ENCODE peak calls at places on chromosomes 12 and 14, in seven cellular contexts. A is neuronal stem cell, F is mesendoderm, G is IMR-90, Z is trophoblast cell, O is H1, L is mesenchymal stem cell. T is an unnamed sample.

GRCh38 chr14:79596531-79596930 is 614.8 kb downstream of the DIO2 start:
- DNase-seq in A (no peak), F (no peak), G (peak), Z (no peak), O (no peak), L (peak), T (no peak)

GRCh38 chr12:124392991-124393790 is 98.3 kb downstream of the RFLNA start:
- DNase-seq in A (no peak), F (peak), G (peak), Z (no peak), O (no peak), L (peak), T (peak)

GRCh38 chr12:92253301-92253700 is 107.7 kb upstream of the BTG1 start:
- DNase-seq in A (no peak), F (no peak), G (peak), Z (no peak), O (no peak), L (no peak), T (no peak)

GRCh38 chr12:48750215-48750614 is 33.7 kb upstream of the CCNT1 start:
- DNase-seq in A (no peak), F (no peak), G (peak), Z (no peak), O (no peak), L (no peak), T (no peak)

GRCh38 chr12:6468283-6468575 is 2.2 kb downstream of the VAMP1 start:
- DNase-seq in A (no peak), F (no peak), G (peak), Z (no peak), O (no peak), L (peak), T (no peak)

GRCh38 chr14:32203928-32204357 is 874 bp upstream of the RNU6-8 start:
- DNase-seq in A (peak), F (no peak), G (no peak), Z (no peak), O (no peak), L (no peak), T (peak)

GRCh38 chr12:57896437-57897201 is 44.7 kb upstream of the ATP23 start:
- DNase-seq in A (peak), F (peak), G (peak), Z (no peak), O (peak), L (peak), T (peak)

GRCh38 chr12:57171668-57172067 is 24.2 kb upstream of the LRP1-AS start:
- DNase-seq in A (no peak), F (no peak), G (peak), Z (no peak), O (no peak), L (peak), T (no peak)

GRCh38 chr14:102140027-102140749 is 491 bp downstream of the WDR20 start:
- DNase-seq in A (peak), F (peak), G (no peak), Z (peak), O (peak), L (peak), T (peak)

GRCh38 chr14:36508418-36509051 is 11.5 kb downstream of the NKX2-1 start:
- DNase-seq in A (no peak), F (peak), G (no peak), Z (no peak), O (peak), L (no peak), T (peak)

GRCh38 chr14:89089330-89089729 is 264.9 kb downstream of the TTC8 start:
- DNase-seq in A (no peak), F (no peak), G (no peak), Z (no peak), O (no peak), L (no peak), T (no peak)

GRCh38 chr14:29016050-29016900 is 249.7 kb downstream of the FOXG1 start:
- DNase-seq in A (peak), F (peak), G (peak), Z (peak), O (peak), L (peak), T (peak)

GRCh38 chr12:132869551-132869950 is 17.9 kb downstream of the CHFR start:
- DNase-seq in A (no peak), F (no peak), G (no peak), Z (no peak), O (no peak), L (no peak), T (no peak)

GRCh38 chr12:65022960-65023359 is 98.1 kb downstream of the WIF1 start:
- DNase-seq in A (no peak), F (no peak), G (no peak), Z (no peak), O (no peak), L (no peak), T (no peak)

GRCh38 chr12:29152223-29152868 is 3.3 kb downstream of the FAR2 start:
- DNase-seq in A (no peak), F (no peak), G (no peak), Z (no peak), O (no peak), L (no peak), T (no peak)

GRCh38 chr12:52442600-52443061 is 8.5 kb upstream of the KRT75 start:
- DNase-seq in A (no peak), F (peak), G (peak), Z (peak), O (peak), L (peak), T (peak)

GRCh38 chr12:69130064-69130463 is 109.3 kb upstream of the CPSF6 start:
- DNase-seq in A (no peak), F (no peak), G (no peak), Z (no peak), O (no peak), L (no peak), T (no peak)

GRCh38 chr12:52946797-52947547 is 1.9 kb upstream of the KRT18 start:
- DNase-seq in A (no peak), F (peak), G (no peak), Z (no peak), O (no peak), L (peak), T (peak)

GRCh38 chr14:25048170-25049126 is 1.5 kb downstream of the STXBP6 start:
- DNase-seq in A (no peak), F (no peak), G (peak), Z (no peak), O (no peak), L (no peak), T (no peak)

GRCh38 chr14:95529242-95529641 is 5.6 kb upstream of the GLRX5 start:
- DNase-seq in A (no peak), F (no peak), G (no peak), Z (no peak), O (no peak), L (no peak), T (no peak)

GRCh38 chr12:121522962-121523361 is 57.9 kb downstream of the KDM2B start:
- DNase-seq in A (no peak), F (no peak), G (no peak), Z (no peak), O (no peak), L (no peak), T (no peak)
- H3K18ac ChIP-seq in A (peak), F (no peak), G (no peak), Z (no peak), O (no peak), L (no peak), T (no peak)

GRCh38 chr12:119742700-119743099 is 74.8 kb downstream of the PRKAB1 start:
- DNase-seq in A (no peak), F (no peak), G (no peak), Z (no peak), O (no peak), L (no peak), T (no peak)
- H2AK5ac ChIP-seq in A (no peak), F (no peak), G (no peak), Z (no peak), O (no peak), L (no peak), T (no peak)

GRCh38 chr14:92523752-92524151 is 10.2 kb downstream of the RIN3 start:
- DNase-seq in A (no peak), F (no peak), G (no peak), Z (no peak), O (no peak), L (no peak), T (no peak)

GRCh38 chr14:92520102-92520651 is 6.6 kb downstream of the RIN3 start:
- DNase-seq in A (no peak), F (no peak), G (no peak), Z (no peak), O (no peak), L (no peak), T (no peak)

GRCh38 chr14:92517761-92518160 is 4.2 kb downstream of the RIN3 start:
- DNase-seq in A (no peak), F (no peak), G (no peak), Z (no peak), O (no peak), L (no peak), T (no peak)

GRCh38 chr14:92519246-92520101 is 5.9 kb downstream of the RIN3 start:
- DNase-seq in A (no peak), F (no peak), G (no peak), Z (no peak), O (no peak), L (no peak), T (no peak)

DNA sequence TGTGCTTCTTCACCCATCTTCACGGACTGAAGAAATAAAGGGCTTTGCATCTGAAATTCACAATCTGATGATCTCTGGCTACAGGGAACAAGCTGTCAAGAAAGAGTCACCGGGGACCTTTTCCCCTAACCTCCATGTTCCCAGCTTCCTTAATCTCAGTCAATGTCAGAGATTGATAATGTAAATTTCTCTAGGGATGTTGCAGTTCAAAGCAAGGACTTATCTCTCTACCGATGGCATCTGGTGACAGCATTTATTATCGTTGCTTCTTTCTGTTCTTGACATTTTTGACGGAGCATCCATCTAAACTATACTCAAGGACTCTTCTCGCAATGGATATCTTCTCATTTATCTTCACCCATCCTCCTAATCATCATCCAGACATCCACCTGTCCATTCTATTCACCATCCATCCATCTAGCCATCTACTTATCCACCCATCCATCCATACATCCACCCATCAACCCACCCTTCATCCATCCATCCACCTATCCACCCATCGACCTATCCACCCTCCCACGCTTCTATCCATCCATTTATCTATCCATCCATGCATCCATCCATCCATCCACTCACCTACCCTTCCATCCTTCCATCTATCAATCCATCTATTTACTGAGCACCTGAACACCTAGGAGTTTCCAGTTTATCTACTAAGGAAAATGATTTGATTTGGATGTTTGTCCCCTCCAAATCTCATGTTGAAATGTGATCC is 7.3 kb downstream of the RIN3 start:
- DNase-seq in A (no peak), F (no peak), G (no peak), Z (no peak), O (no peak), L (no peak), T (no peak)
- H3K4ac ChIP-seq in A (no peak), F (no peak), G (no peak), Z (no peak), O (no peak), L (no peak), T (no peak)

GRCh38 chr14:52895000-52895399 is 55.9 kb downstream of the FERMT2 start:
- DNase-seq in A (no peak), F (no peak), G (peak), Z (no peak), O (no peak), L (no peak), T (no peak)
- H3K18ac ChIP-seq in A (no peak), F (no peak), G (peak), Z (no peak), O (no peak), L (no peak), T (no peak)

GRCh38 chr14:68945190-68945584 is 33.9 kb downstream of the ACTN1 start:
- DNase-seq in A (no peak), F (no peak), G (no peak), Z (no peak), O (no peak), L (no peak), T (no peak)

GRCh38 chr14:68946423-68946822 is 32.7 kb downstream of the ACTN1 start:
- DNase-seq in A (no peak), F (no peak), G (no peak), Z (no peak), O (no peak), L (no peak), T (no peak)

GRCh38 chr14:68944162-68944561 is 34.9 kb downstream of the ACTN1 start:
- DNase-seq in A (no peak), F (no peak), G (no peak), Z (no peak), O (no peak), L (no peak), T (no peak)

GRCh38 chr14:68947802-68948201 is 31.3 kb downstream of the ACTN1 start:
- DNase-seq in A (no peak), F (peak), G (peak), Z (no peak), O (no peak), L (peak), T (no peak)

GRCh38 chr14:68945585-68946289 is 33.4 kb downstream of the ACTN1 start:
- DNase-seq in A (no peak), F (no peak), G (no peak), Z (no peak), O (no peak), L (no peak), T (no peak)
- H2AK5ac ChIP-seq in A (peak), F (no peak), G (no peak), Z (no peak), O (peak), L (peak), T (no peak)

GRCh38 chr12:34371050-34371449 is 348.8 kb downstream of the ALG10 start:
- DNase-seq in A (no peak), F (no peak), G (no peak), Z (no peak), O (no peak), L (no peak), T (no peak)

GRCh38 chr12:34376133-34376799 is 354.0 kb downstream of the ALG10 start:
- DNase-seq in A (no peak), F (no peak), G (no peak), Z (no peak), O (no peak), L (no peak), T (no peak)

GRCh38 chr12:34368079-34368478 is 345.8 kb downstream of the ALG10 start:
- DNase-seq in A (no peak), F (no peak), G (no peak), Z (no peak), O (no peak), L (no peak), T (no peak)

GRCh38 chr12:34373926-34374325 is 351.6 kb downstream of the ALG10 start:
- DNase-seq in A (no peak), F (no peak), G (no peak), Z (no peak), O (no peak), L (no peak), T (no peak)

GRCh38 chr12:34372003-34372402 is 349.7 kb downstream of the ALG10 start:
- DNase-seq in A (no peak), F (no peak), G (no peak), Z (no peak), O (no peak), L (no peak), T (no peak)
- H3K4ac ChIP-seq in A (no peak), F (no peak), G (no peak), Z (no peak), O (no peak), L (no peak), T (no peak)

GRCh38 chr12:117526756-117527479 is 165.5 kb upstream of the NOS1 start:
- DNase-seq in A (no peak), F (no peak), G (no peak), Z (no peak), O (no peak), L (no peak), T (no peak)
- H3K18ac ChIP-seq in A (no peak), F (no peak), G (no peak), Z (no peak), O (no peak), L (no peak), T (no peak)